ENCODE peak calls at places on chromosomes 5 and 9, in eight cellular contexts. One of them, this sample, is unnamed.

GRCh38 chr5:111984044-111984443 is 227.1 kb upstream of the NREP start:
- DNase-seq in activated T-cell treated with anti-CD3 and anti-CD28 coated beads for 1 hour: no peak
- DNase-seq in NCI-H1105: no peak
- DNase-seq in transverse colon: no peak
- DNase-seq in M059J: peak
- DNase-seq in left lobe of liver: no peak
- DNase-seq in hypothalamus: no peak
- DNase-seq in GM18507: no peak
- DNase-seq in this sample: no peak

GRCh38 chr5:79794347-79794746 is 104.7 kb downstream of the CMYA5 start:
- DNase-seq in activated T-cell treated with anti-CD3 and anti-CD28 coated beads for 1 hour: no peak
- DNase-seq in transverse colon: no peak
- DNase-seq in left lobe of liver: no peak
- DNase-seq in M059J: no peak
- DNase-seq in GM18507: no peak
- DNase-seq in hypothalamus: no peak
- DNase-seq in NCI-H1105: peak
- DNase-seq in this sample: no peak

GRCh38 chr5:16773990-16774389 is 157.2 kb upstream of the RETREG1 start:
- DNase-seq in M059J: no peak
- DNase-seq in hypothalamus: no peak
- DNase-seq in transverse colon: no peak
- DNase-seq in activated T-cell treated with anti-CD3 and anti-CD28 coated beads for 1 hour: no peak
- DNase-seq in GM18507: no peak
- DNase-seq in left lobe of liver: no peak
- DNase-seq in NCI-H1105: no peak
- DNase-seq in this sample: no peak

GRCh38 chr9:97577051-97577450 is 56.1 kb downstream of the TSTD2 start:
- DNase-seq in left lobe of liver: peak
- DNase-seq in NCI-H1105: no peak
- DNase-seq in hypothalamus: no peak
- DNase-seq in M059J: no peak
- DNase-seq in GM18507: no peak
- DNase-seq in transverse colon: peak
- DNase-seq in activated T-cell treated with anti-CD3 and anti-CD28 coated beads for 1 hour: no peak
- DNase-seq in this sample: no peak

GRCh38 chr5:17796757-17797398 is 162.6 kb downstream of the TAF11L14 start:
- DNase-seq in hypothalamus: no peak
- DNase-seq in GM18507: no peak
- DNase-seq in NCI-H1105: no peak
- DNase-seq in left lobe of liver: no peak
- DNase-seq in activated T-cell treated with anti-CD3 and anti-CD28 coated beads for 1 hour: no peak
- DNase-seq in transverse colon: no peak
- DNase-seq in M059J: no peak
- DNase-seq in this sample: no peak

GRCh38 chr5:35319231-35320002 is 89.1 kb upstream of the PRLR start:
- DNase-seq in transverse colon: peak
- DNase-seq in NCI-H1105: no peak
- DNase-seq in activated T-cell treated with anti-CD3 and anti-CD28 coated beads for 1 hour: no peak
- DNase-seq in GM18507: peak
- DNase-seq in M059J: peak
- DNase-seq in hypothalamus: no peak
- DNase-seq in left lobe of liver: no peak
- DNase-seq in this sample: no peak

GRCh38 chr5:45399041-45399440 is 297.1 kb downstream of the HCN1 start:
- DNase-seq in left lobe of liver: no peak
- DNase-seq in M059J: no peak
- DNase-seq in GM18507: no peak
- DNase-seq in transverse colon: no peak
- DNase-seq in activated T-cell treated with anti-CD3 and anti-CD28 coated beads for 1 hour: no peak
- DNase-seq in hypothalamus: no peak
- DNase-seq in NCI-H1105: no peak
- DNase-seq in this sample: no peak

GRCh38 chr9:19198406-19198805 is 32.1 kb upstream of the DENND4C start:
- DNase-seq in transverse colon: no peak
- DNase-seq in M059J: no peak
- DNase-seq in left lobe of liver: no peak
- DNase-seq in GM18507: no peak
- DNase-seq in NCI-H1105: no peak
- DNase-seq in hypothalamus: no peak
- DNase-seq in activated T-cell treated with anti-CD3 and anti-CD28 coated beads for 1 hour: no peak
- DNase-seq in this sample: no peak

GRCh38 chr9:106350777-106351176 is 512.2 kb upstream of the ZNF462 start:
- DNase-seq in GM18507: no peak
- DNase-seq in transverse colon: no peak
- DNase-seq in left lobe of liver: no peak
- DNase-seq in activated T-cell treated with anti-CD3 and anti-CD28 coated beads for 1 hour: no peak
- DNase-seq in M059J: no peak
- DNase-seq in hypothalamus: no peak
- DNase-seq in NCI-H1105: no peak
- DNase-seq in this sample: no peak

GRCh38 chr9:133122935-133123611 is 2.0 kb upstream of the RALGDS start:
- DNase-seq in hypothalamus: no peak
- DNase-seq in left lobe of liver: no peak
- DNase-seq in M059J: peak
- DNase-seq in transverse colon: peak
- DNase-seq in NCI-H1105: no peak
- DNase-seq in activated T-cell treated with anti-CD3 and anti-CD28 coated beads for 1 hour: no peak
- DNase-seq in GM18507: no peak
- DNase-seq in this sample: no peak

GRCh38 chr9:14671327-14671840 is 21.8 kb downstream of the ZDHHC21 start:
- DNase-seq in left lobe of liver: no peak
- DNase-seq in transverse colon: no peak
- DNase-seq in M059J: no peak
- DNase-seq in GM18507: no peak
- DNase-seq in activated T-cell treated with anti-CD3 and anti-CD28 coated beads for 1 hour: no peak
- DNase-seq in NCI-H1105: no peak
- DNase-seq in hypothalamus: no peak
- DNase-seq in this sample: no peak

GRCh38 chr5:158616707-158617106 is 483.0 kb downstream of the EBF1 start:
- DNase-seq in NCI-H1105: no peak
- DNase-seq in M059J: no peak
- DNase-seq in hypothalamus: no peak
- DNase-seq in activated T-cell treated with anti-CD3 and anti-CD28 coated beads for 1 hour: no peak
- DNase-seq in GM18507: no peak
- DNase-seq in transverse colon: no peak
- DNase-seq in left lobe of liver: no peak
- DNase-seq in this sample: no peak

GRCh38 chr5:81154725-81155124 is 78.4 kb upstream of the CKMT2 start:
- DNase-seq in hypothalamus: no peak
- DNase-seq in activated T-cell treated with anti-CD3 and anti-CD28 coated beads for 1 hour: no peak
- DNase-seq in left lobe of liver: no peak
- DNase-seq in NCI-H1105: no peak
- DNase-seq in GM18507: no peak
- DNase-seq in transverse colon: no peak
- DNase-seq in M059J: no peak
- DNase-seq in this sample: no peak

GRCh38 chr9:125297917-125298316 is 36.3 kb downstream of the GAPVD1 start:
- DNase-seq in M059J: no peak
- DNase-seq in activated T-cell treated with anti-CD3 and anti-CD28 coated beads for 1 hour: no peak
- DNase-seq in hypothalamus: no peak
- DNase-seq in GM18507: no peak
- DNase-seq in transverse colon: no peak
- DNase-seq in NCI-H1105: no peak
- DNase-seq in left lobe of liver: no peak
- DNase-seq in this sample: no peak

GRCh38 chr5:75040973-75041372 is 11.4 kb downstream of the GCNT4 start:
- DNase-seq in M059J: no peak
- DNase-seq in NCI-H1105: no peak
- DNase-seq in hypothalamus: no peak
- DNase-seq in activated T-cell treated with anti-CD3 and anti-CD28 coated beads for 1 hour: no peak
- DNase-seq in GM18507: no peak
- DNase-seq in transverse colon: no peak
- DNase-seq in left lobe of liver: no peak
- DNase-seq in this sample: no peak

GRCh38 chr9:84146893-84147705 is 166.5 kb downstream of the RMI1 start:
- DNase-seq in activated T-cell treated with anti-CD3 and anti-CD28 coated beads for 1 hour: no peak
- DNase-seq in transverse colon: no peak
- DNase-seq in GM18507: no peak
- DNase-seq in NCI-H1105: no peak
- DNase-seq in M059J: no peak
- DNase-seq in left lobe of liver: no peak
- DNase-seq in hypothalamus: no peak
- DNase-seq in this sample: no peak

GRCh38 chr5:147685991-147686390 is 96.5 kb downstream of the JAKMIP2 start:
- DNase-seq in hypothalamus: no peak
- DNase-seq in left lobe of liver: no peak
- DNase-seq in activated T-cell treated with anti-CD3 and anti-CD28 coated beads for 1 hour: no peak
- DNase-seq in transverse colon: no peak
- DNase-seq in M059J: peak
- DNase-seq in NCI-H1105: no peak
- DNase-seq in GM18507: no peak
- DNase-seq in this sample: no peak

GRCh38 chr9:114183006-114183405 is 27.7 kb downstream of the COL27A1 start:
- DNase-seq in NCI-H1105: no peak
- DNase-seq in GM18507: no peak
- DNase-seq in activated T-cell treated with anti-CD3 and anti-CD28 coated beads for 1 hour: no peak
- DNase-seq in transverse colon: no peak
- DNase-seq in M059J: no peak
- DNase-seq in left lobe of liver: no peak
- DNase-seq in hypothalamus: no peak
- DNase-seq in this sample: no peak

GRCh38 chr5:113166285-113166684 is 189.7 kb downstream of the DCP2 start:
- DNase-seq in activated T-cell treated with anti-CD3 and anti-CD28 coated beads for 1 hour: no peak
- DNase-seq in transverse colon: no peak
- DNase-seq in left lobe of liver: no peak
- DNase-seq in hypothalamus: no peak
- DNase-seq in M059J: no peak
- DNase-seq in NCI-H1105: no peak
- DNase-seq in GM18507: no peak
- DNase-seq in this sample: no peak

GRCh38 chr9:134682026-134682425 is 40.4 kb downstream of the COL5A1 start:
- DNase-seq in transverse colon: no peak
- DNase-seq in activated T-cell treated with anti-CD3 and anti-CD28 coated beads for 1 hour: no peak
- DNase-seq in hypothalamus: no peak
- DNase-seq in M059J: no peak
- DNase-seq in left lobe of liver: no peak
- DNase-seq in GM18507: no peak
- DNase-seq in NCI-H1105: no peak
- DNase-seq in this sample: no peak

GRCh38 chr9:128286435-128286834 is 10.4 kb downstream of the SWI5 start:
- DNase-seq in M059J: no peak
- DNase-seq in NCI-H1105: no peak
- DNase-seq in GM18507: no peak
- DNase-seq in transverse colon: no peak
- DNase-seq in hypothalamus: peak
- DNase-seq in left lobe of liver: no peak
- DNase-seq in activated T-cell treated with anti-CD3 and anti-CD28 coated beads for 1 hour: no peak
- DNase-seq in this sample: no peak

GRCh38 chr9:27433599-27434325 is 90.3 kb upstream of the IFNK start:
- DNase-seq in transverse colon: no peak
- DNase-seq in GM18507: no peak
- DNase-seq in left lobe of liver: no peak
- DNase-seq in hypothalamus: no peak
- DNase-seq in activated T-cell treated with anti-CD3 and anti-CD28 coated beads for 1 hour: no peak
- DNase-seq in NCI-H1105: no peak
- DNase-seq in M059J: no peak
- DNase-seq in this sample: no peak

GRCh38 chr5:131679911-131680310 is 44.9 kb upstream of the RAPGEF6 start:
- DNase-seq in GM18507: no peak
- DNase-seq in NCI-H1105: no peak
- DNase-seq in left lobe of liver: no peak
- DNase-seq in M059J: peak
- DNase-seq in transverse colon: no peak
- DNase-seq in hypothalamus: no peak
- DNase-seq in activated T-cell treated with anti-CD3 and anti-CD28 coated beads for 1 hour: no peak
- DNase-seq in this sample: no peak

GRCh38 chr5:98308231-98308630 is 465.2 kb upstream of the RGMB start:
- DNase-seq in hypothalamus: no peak
- DNase-seq in M059J: no peak
- DNase-seq in left lobe of liver: no peak
- DNase-seq in transverse colon: no peak
- DNase-seq in GM18507: no peak
- DNase-seq in activated T-cell treated with anti-CD3 and anti-CD28 coated beads for 1 hour: no peak
- DNase-seq in NCI-H1105: no peak
- DNase-seq in this sample: no peak

GRCh38 chr5:137792291-137792690 is 38.1 kb upstream of the HNRNPA0 start:
- DNase-seq in hypothalamus: no peak
- DNase-seq in transverse colon: no peak
- DNase-seq in left lobe of liver: no peak
- DNase-seq in M059J: peak
- DNase-seq in NCI-H1105: no peak
- DNase-seq in activated T-cell treated with anti-CD3 and anti-CD28 coated beads for 1 hour: no peak
- DNase-seq in GM18507: peak
- DNase-seq in this sample: no peak

GRCh38 chr9:97962575-97962974 is 20.6 kb upstream of the ANP32B start:
- DNase-seq in transverse colon: no peak
- DNase-seq in NCI-H1105: no peak
- DNase-seq in left lobe of liver: no peak
- DNase-seq in M059J: no peak
- DNase-seq in activated T-cell treated with anti-CD3 and anti-CD28 coated beads for 1 hour: no peak
- DNase-seq in hypothalamus: no peak
- DNase-seq in GM18507: no peak
- DNase-seq in this sample: no peak

GRCh38 chr5:123174916-123175481 is 86.0 kb downstream of the PRDM6 start:
- DNase-seq in NCI-H1105: no peak
- DNase-seq in activated T-cell treated with anti-CD3 and anti-CD28 coated beads for 1 hour: no peak
- DNase-seq in M059J: no peak
- DNase-seq in left lobe of liver: no peak
- DNase-seq in hypothalamus: no peak
- DNase-seq in transverse colon: no peak
- DNase-seq in GM18507: no peak
- DNase-seq in this sample: no peak

GRCh38 chr5:132262882-132263547 is 5.5 kb downstream of the PDLIM4 start:
- DNase-seq in left lobe of liver: peak
- DNase-seq in NCI-H1105: no peak
- DNase-seq in M059J: no peak
- DNase-seq in transverse colon: peak
- DNase-seq in activated T-cell treated with anti-CD3 and anti-CD28 coated beads for 1 hour: no peak
- DNase-seq in GM18507: no peak
- DNase-seq in hypothalamus: no peak
- DNase-seq in this sample: no peak

GRCh38 chr5:133910596-133910995 is 57.8 kb downstream of the C5orf15 start:
- DNase-seq in M059J: no peak
- DNase-seq in transverse colon: no peak
- DNase-seq in hypothalamus: no peak
- DNase-seq in activated T-cell treated with anti-CD3 and anti-CD28 coated beads for 1 hour: no peak
- DNase-seq in left lobe of liver: no peak
- DNase-seq in GM18507: no peak
- DNase-seq in NCI-H1105: no peak
- DNase-seq in this sample: no peak

GRCh38 chr5:68805427-68805826 is 288.4 kb upstream of the SLC30A5 start:
- DNase-seq in GM18507: no peak
- DNase-seq in left lobe of liver: no peak
- DNase-seq in NCI-H1105: no peak
- DNase-seq in M059J: no peak
- DNase-seq in hypothalamus: no peak
- DNase-seq in activated T-cell treated with anti-CD3 and anti-CD28 coated beads for 1 hour: no peak
- DNase-seq in transverse colon: no peak
- DNase-seq in this sample: no peak

GRCh38 chr5:99621772-99622681 is 693.2 kb upstream of the CHD1 start:
- DNase-seq in left lobe of liver: no peak
- DNase-seq in GM18507: no peak
- DNase-seq in transverse colon: no peak
- DNase-seq in activated T-cell treated with anti-CD3 and anti-CD28 coated beads for 1 hour: no peak
- DNase-seq in NCI-H1105: no peak
- DNase-seq in hypothalamus: no peak
- DNase-seq in M059J: no peak
- DNase-seq in this sample: no peak

GRCh38 chr9:112170968-112171367 is 4.1 kb downstream of the SUSD1 start:
- DNase-seq in activated T-cell treated with anti-CD3 and anti-CD28 coated beads for 1 hour: no peak
- DNase-seq in transverse colon: no peak
- DNase-seq in GM18507: no peak
- DNase-seq in NCI-H1105: no peak
- DNase-seq in hypothalamus: no peak
- DNase-seq in M059J: no peak
- DNase-seq in left lobe of liver: no peak
- DNase-seq in this sample: no peak

GRCh38 chr5:151451626-151452520 is 4.5 kb downstream of the SLC36A1 start:
- DNase-seq in M059J: peak
- DNase-seq in GM18507: peak
- DNase-seq in hypothalamus: no peak
- DNase-seq in NCI-H1105: no peak
- DNase-seq in activated T-cell treated with anti-CD3 and anti-CD28 coated beads for 1 hour: no peak
- DNase-seq in left lobe of liver: no peak
- DNase-seq in transverse colon: no peak
- DNase-seq in this sample: no peak

GRCh38 chr9:136312436-136312835 is 8.5 kb upstream of the CCDC187 start:
- DNase-seq in NCI-H1105: no peak
- DNase-seq in activated T-cell treated with anti-CD3 and anti-CD28 coated beads for 1 hour: peak
- DNase-seq in GM18507: no peak
- DNase-seq in transverse colon: peak
- DNase-seq in hypothalamus: peak
- DNase-seq in left lobe of liver: no peak
- DNase-seq in M059J: peak
- DNase-seq in this sample: peak